ENCODE peak calls at places on chromosomes 5 and 9, in four cellular contexts. W, B, Z and K are unnamed samples.

GRCh38 chr5:131812371-131813160 is 15.7 kb upstream of the FNIP1 start:
- DNase-seq in W (no peak), B (no peak), Z (no peak), K (no peak)

GRCh38 chr5:96562614-96563013 is 99.6 kb upstream of the CAST start:
- DNase-seq in W (no peak), B (no peak), Z (no peak), K (no peak)

GRCh38 chr9:90642570-90643539 is at the start of gene DIRAS2:
- DNase-seq in W (peak), B (no peak), Z (peak), K (peak)

GRCh38 chr5:169213479-169213878 is 87.5 kb downstream of the SLIT3 start:
- DNase-seq in W (no peak), B (no peak), Z (no peak), K (no peak)

GRCh38 chr5:170173227-170173626 is 59.6 kb upstream of the C5orf58 start:
- DNase-seq in W (no peak), B (no peak), Z (no peak), K (no peak)

GRCh38 chr9:80553986-80554715 is 982.4 kb downstream of the TLE4 start:
- DNase-seq in W (no peak), B (no peak), Z (no peak), K (no peak)

GRCh38 chr5:112186401-112186990 is 232.6 kb downstream of the EPB41L4A start:
- DNase-seq in W (peak), B (no peak), Z (no peak), K (no peak)

GRCh38 chr9:4313144-4313543 is 13.3 kb upstream of the GLIS3 start:
- DNase-seq in W (no peak), B (no peak), Z (no peak), K (no peak)

GRCh38 chr5:143657814-143658395 is 154.1 kb upstream of the HMHB1 start:
- DNase-seq in W (peak), B (no peak), Z (peak), K (no peak)

GRCh38 chr9:85212887-85213286 is 528.9 kb downstream of the AGTPBP1 start:
- DNase-seq in W (no peak), B (no peak), Z (no peak), K (no peak)

GRCh38 chr9:106892632-106893031 is 29.7 kb downstream of the ZNF462 start:
- DNase-seq in W (peak), B (peak), Z (no peak), K (peak)

GRCh38 chr9:70085241-70085640 is 41.6 kb downstream of the MAMDC2 start:
- DNase-seq in W (peak), B (no peak), Z (no peak), K (peak)

GRCh38 chr5:52796507-52797103 is 8.9 kb downstream of the ITGA1 start:
- DNase-seq in W (no peak), B (no peak), Z (no peak), K (no peak)

GRCh38 chr5:83441752-83442151 is 29.8 kb upstream of the VCAN start:
- DNase-seq in W (no peak), B (no peak), Z (no peak), K (no peak)

GRCh38 chr5:127003798-127004495 is 26.4 kb downstream of the MARCHF3 start:
- DNase-seq in W (no peak), B (no peak), Z (no peak), K (no peak)